ENCODE peak calls at places on chromosomes 16 and 17, in seven cellular contexts. V is bronchial epithelial cell; Z is stimulated activated CD8-positive, alpha-beta memory T cell treated with anti-CD3 and anti-CD28 coated beads, Interleukin-2, amount 100 ng/mL, for 1 hour; D is mucosa of descending colon; M is activated naive CD8-positive, alpha-beta T cell treated with anti-CD3 and anti-CD28 coated beads for 36 hours; F is germinal center; H is omental fat pad. J is an unnamed sample.

GRCh38 chr16:64952177-64952576 is 169.7 kb downstream of the CDH11 start:
- DNase-seq in D (no peak), Z (no peak), H (no peak), V (peak; percentile 32), F (no peak), M (no peak), J (no peak)

GRCh38 chr16:56781565-56781964 is 51.6 kb downstream of the NUP93 start:
- DNase-seq in V (no peak), D (no peak), H (no peak), Z (no peak), M (no peak), F (no peak), J (no peak)

GRCh38 chr16:9787717-9788116 is 394.5 kb downstream of the GRIN2A start:
- DNase-seq in H (no peak), M (no peak), F (no peak), D (no peak), Z (no peak), V (no peak), J (no peak)

GRCh38 chr16:46928811-46929210 is 44.6 kb downstream of the GPT2 start:
- DNase-seq in Z (no peak), F (no peak), H (no peak), V (no peak), D (no peak), M (no peak), J (no peak)

GRCh38 chr17:17985555-17985954 is 12.9 kb downstream of the DRC3 start:
- DNase-seq in D (no peak), V (no peak), F (no peak), M (peak; percentile 14), Z (no peak), H (no peak), J (no peak)

GRCh38 chr17:5558815-5559785 is 25.2 kb downstream of the NLRP1 start:
- DNase-seq in V (no peak), Z (no peak), H (no peak), M (no peak), F (no peak), D (no peak), J (no peak)

GRCh38 chr16:72921620-72922019 is 126.3 kb downstream of the ZFHX3 start:
- DNase-seq in H (no peak), F (no peak), M (no peak), D (no peak), V (no peak), Z (no peak), J (no peak)

GRCh38 chr16:67278773-67279295 is 498 bp upstream of the PLEKHG4 start:
- DNase-seq in H (no peak), Z (peak; percentile 2), M (no peak), F (peak; percentile 72), V (no peak), D (peak; percentile 49), J (peak; percentile 77)

GRCh38 chr17:50152736-50153135 is 2.3 kb upstream of the PPP1R9B start:
- DNase-seq in D (no peak), H (no peak), V (no peak), F (no peak), M (no peak), Z (no peak), J (no peak)

GRCh38 chr17:47850373-47850691 is 631 bp downstream of the SP6 start:
- DNase-seq in D (no peak), Z (no peak), F (no peak), M (no peak), H (no peak), V (no peak), J (no peak)

GRCh38 chr17:4163951-4164350 is 21.0 kb downstream of the CYB5D2 start:
- DNase-seq in M (no peak), D (no peak), Z (no peak), H (no peak), F (no peak), V (peak; percentile 26), J (no peak)

GRCh38 chr16:84082110-84082509 is 34.6 kb downstream of the MBTPS1 start:
- DNase-seq in F (no peak), D (no peak), V (no peak), M (no peak), H (no peak), Z (no peak), J (no peak)

GRCh38 chr17:30217054-30217453 is 18.4 kb downstream of the SLC6A4 start:
- DNase-seq in V (no peak), D (no peak), H (no peak), Z (no peak), M (no peak), F (no peak), J (no peak)